ENCODE peak calls at places on chromosomes 3 and 15, in four cellular contexts. X is NCI-H446 treated with DMSO at 0.1 percent for 48 hours, H is stomach, J is HFFc6. L is an unnamed sample.

GRCh38 chr3:127484601-127485388 is 105.7 kb downstream of the TPRA1 start:
- DNase-seq in J (peak), H (peak), X (no peak), L (no peak)

GRCh38 chr3:124246949-124247348 is 255.0 kb upstream of the ROPN1 start:
- DNase-seq in J (no peak), X (peak), H (no peak), L (no peak)

GRCh38 chr15:71114066-71114680 is 1.1 kb upstream of the THSD4 start:
- DNase-seq in H (no peak), X (no peak), J (no peak), L (no peak)

GRCh38 chr15:35698978-35699377 is 153.0 kb upstream of the DPH6 start:
- DNase-seq in X (no peak), H (no peak), J (no peak), L (no peak)

GRCh38 chr3:111903067-111903511 is 44.0 kb downstream of the PHLDB2 start:
- DNase-seq in X (no peak), H (no peak), J (peak), L (no peak)

GRCh38 chr15:79002631-79003030 is 57.8 kb upstream of the CTSH start:
- DNase-seq in J (no peak), H (no peak), X (no peak), L (no peak)

GRCh38 chr3:43032646-43033628 is 53.8 kb downstream of the GASK1A start:
- DNase-seq in H (no peak), J (no peak), X (no peak), L (no peak)

GRCh38 chr3:114079761-114080160 is 23.2 kb downstream of the QTRT2 start:
- DNase-seq in X (no peak), J (peak), H (no peak), L (no peak)

GRCh38 chr3:44469914-44470313 is 7.6 kb downstream of the ZNF445 start:
- DNase-seq in H (no peak), X (no peak), J (no peak), L (no peak)